ENCODE peak calls at places on chromosomes 5 and 9, in four cellular contexts. E is HCT116, J is H1, Z is HepG2. W is an unnamed sample.
A peak's percentile ranks its signal among the peaks of the same experiment; 100 is the strongest.

GRCh38 chr5:171405615-171406014 is 13.8 kb upstream of the FGF18 start:
- DNase-seq in E (no peak), J (no peak), Z (no peak), W (no peak)

GRCh38 chr5:141559481-141559880 is 59.3 kb downstream of the DIAPH1 start:
- DNase-seq in E (no peak), J (no peak), Z (no peak), W (no peak)

GRCh38 chr5:150400327-150401075 is 12.2 kb downstream of the CD74 start:
- DNase-seq in E (no peak), J (no peak), Z (no peak), W (no peak)

GRCh38 chr9:33287087-33287490 is 3.2 kb upstream of the NFX1 start:
- DNase-seq in E (peak; percentile 46), J (no peak), Z (peak; percentile 67), W (no peak)

GRCh38 chr9:109477269-109478203 is 20.6 kb downstream of the PTPN3 start:
- DNase-seq in E (peak; percentile 74), J (no peak), Z (peak; percentile 97), W (no peak)

GRCh38 chr5:14273207-14273767 is 130.1 kb downstream of the TRIO start:
- DNase-seq in E (no peak), J (no peak), Z (no peak), W (no peak)

GRCh38 chr5:72596956-72597355 is 89.7 kb upstream of the ZNF366 start:
- DNase-seq in E (no peak), J (no peak), Z (no peak), W (peak; percentile 16)

GRCh38 chr9:80690340-80690939 is 998.9 kb downstream of the TLE1 start:
- DNase-seq in E (no peak), J (no peak), Z (no peak), W (no peak)

GRCh38 chr5:55172937-55173695 is at the start of gene CDC20B:
- DNase-seq in E (no peak), J (no peak), Z (peak; percentile 23), W (peak; percentile 88)

GRCh38 chr5:96265487-96265886 is 167.6 kb downstream of the PCSK1 start:
- DNase-seq in E (no peak), J (no peak), Z (no peak), W (no peak)

GRCh38 chr9:111985315-111985714 is 88.7 kb downstream of the UGCG start:
- DNase-seq in E (no peak), J (no peak), Z (no peak), W (no peak)

GRCh38 chr5:126099077-126099476 is 324.1 kb upstream of the GRAMD2B start:
- DNase-seq in E (no peak), J (no peak), Z (no peak), W (no peak)

GRCh38 chr5:57841671-57842375 is 359.2 kb upstream of the ACTBL2 start:
- DNase-seq in E (peak; percentile 65), J (peak; percentile 60), Z (no peak), W (no peak)

GRCh38 chr5:9168791-9169611 is 376.9 kb downstream of the SEMA5A start:
- DNase-seq in E (no peak), J (no peak), Z (no peak), W (no peak)

GRCh38 chr9:14814229-14814628 is 91.7 kb upstream of the CER1 start:
- DNase-seq in E (no peak), J (no peak), Z (no peak), W (no peak)

GRCh38 chr5:98193921-98194760 is 579.3 kb upstream of the RGMB start:
- DNase-seq in E (no peak), J (no peak), Z (no peak), W (no peak)

GRCh38 chr9:78470741-78471140 is 173.8 kb downstream of the PSAT1 start:
- DNase-seq in E (no peak), J (no peak), Z (no peak), W (no peak)

GRCh38 chr5:168420461-168420860 is 65.8 kb upstream of the RARS1 start:
- DNase-seq in E (no peak), J (no peak), Z (no peak), W (no peak)

GRCh38 chr5:137667341-137667740 is 68.5 kb downstream of the KLHL3 start:
- DNase-seq in E (no peak), J (no peak), Z (no peak), W (no peak)

GRCh38 chr9:33464045-33464636 is 9.6 kb downstream of the NOL6 start:
- DNase-seq in E (no peak), J (no peak), Z (no peak), W (no peak)

GRCh38 chr5:121913397-121913796 is 48.4 kb upstream of the SRFBP1 start:
- DNase-seq in E (no peak), J (no peak), Z (no peak), W (no peak)

GRCh38 chr5:152113401-152113800 is 188.8 kb upstream of the GLRA1 start:
- DNase-seq in E (peak; percentile 21), J (no peak), Z (no peak), W (no peak)

GRCh38 chr9:98538626-98539031 is 170.1 kb downstream of the GABBR2 start:
- DNase-seq in E (no peak), J (no peak), Z (no peak), W (no peak)

GRCh38 chr9:127904888-127905728 is 5.7 kb upstream of the ST6GALNAC6 start:
- DNase-seq in E (no peak), J (no peak), Z (no peak), W (no peak)

GRCh38 chr5:53411388-53411787 is 69.0 kb upstream of the FST start:
- DNase-seq in E (no peak), J (no peak), Z (no peak), W (no peak)

GRCh38 chr5:133461796-133462516 is 150.4 kb downstream of the FSTL4 start:
- DNase-seq in E (no peak), J (no peak), Z (no peak), W (no peak)

GRCh38 chr9:111094433-111095421 is 56.5 kb upstream of the LPAR1 start:
- DNase-seq in E (no peak), J (no peak), Z (no peak), W (no peak)

GRCh38 chr5:56814963-56815656 is at the start of gene MAP3K1:
- DNase-seq in E (no peak), J (no peak), Z (peak; percentile 82), W (peak; percentile 91)

GRCh38 chr9:98808411-98808815 is 943 bp downstream of the GALNT12 start:
- DNase-seq in E (no peak), J (no peak), Z (no peak), W (peak; percentile 75)

GRCh38 chr5:17019324-17019723 is 83.2 kb upstream of the MYO10 start:
- DNase-seq in E (no peak), J (no peak), Z (no peak), W (no peak)
- TF ChIP-seq FOSL1 in E (no peak), J (no peak), Z (no peak), W (no peak)

DNA sequence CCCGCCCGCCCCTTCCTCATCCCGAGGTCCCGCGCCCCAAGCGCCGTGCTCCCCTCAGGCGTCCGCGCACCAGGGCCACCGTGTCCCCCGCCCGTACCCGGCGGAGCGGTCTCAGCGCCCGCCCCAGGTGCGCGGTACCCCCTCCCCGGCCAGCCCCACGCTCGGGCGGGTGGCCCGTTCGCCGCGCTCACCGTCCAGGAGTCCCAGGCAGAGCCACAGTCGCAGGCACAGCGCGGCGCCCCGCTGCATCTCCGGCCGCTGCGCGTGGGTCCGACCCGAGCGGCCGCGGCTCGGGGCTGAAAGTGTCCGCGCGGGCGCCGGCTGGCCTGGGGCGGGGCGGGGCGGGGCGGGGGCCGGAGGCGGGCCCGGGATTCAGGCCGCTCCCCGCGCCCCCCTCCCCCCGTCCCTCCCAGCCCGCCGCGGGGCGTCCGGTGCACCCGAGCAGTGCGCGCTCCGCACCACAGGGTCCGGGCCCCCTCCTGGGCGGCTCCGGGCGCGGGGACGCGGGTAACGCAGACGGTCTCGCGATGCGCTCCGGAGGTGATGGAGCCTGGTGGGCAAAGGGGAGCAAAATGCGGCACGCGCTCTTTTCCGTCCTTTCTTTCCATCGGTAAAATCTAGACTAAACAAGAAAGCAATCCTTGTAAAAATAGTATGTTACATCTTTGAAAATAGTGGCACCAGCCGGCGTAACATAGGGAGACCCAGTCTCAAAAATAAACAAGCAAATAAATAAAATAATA is at the start of gene FLT4:
- DNase-seq in E (no peak), J (no peak), Z (no peak), W (peak; percentile 83)
- TF ChIP-seq FOSL1 in E (no peak), J (no peak), Z (no peak), W (no peak)

GRCh38 chr5:180115326-180116076 is 43.9 kb upstream of the RNF130 start:
- DNase-seq in E (no peak), J (no peak), Z (no peak), W (no peak)

GRCh38 chr5:180116077-180116375 is 44.5 kb upstream of the RNF130 start:
- DNase-seq in E (no peak), J (no peak), Z (no peak), W (no peak)

GRCh38 chr5:180112101-180112861 is 40.7 kb upstream of the RNF130 start:
- DNase-seq in E (no peak), J (no peak), Z (no peak), W (no peak)

GRCh38 chr5:180113660-180114303 is 42.2 kb upstream of the RNF130 start:
- DNase-seq in E (no peak), J (no peak), Z (no peak), W (no peak)

DNA sequence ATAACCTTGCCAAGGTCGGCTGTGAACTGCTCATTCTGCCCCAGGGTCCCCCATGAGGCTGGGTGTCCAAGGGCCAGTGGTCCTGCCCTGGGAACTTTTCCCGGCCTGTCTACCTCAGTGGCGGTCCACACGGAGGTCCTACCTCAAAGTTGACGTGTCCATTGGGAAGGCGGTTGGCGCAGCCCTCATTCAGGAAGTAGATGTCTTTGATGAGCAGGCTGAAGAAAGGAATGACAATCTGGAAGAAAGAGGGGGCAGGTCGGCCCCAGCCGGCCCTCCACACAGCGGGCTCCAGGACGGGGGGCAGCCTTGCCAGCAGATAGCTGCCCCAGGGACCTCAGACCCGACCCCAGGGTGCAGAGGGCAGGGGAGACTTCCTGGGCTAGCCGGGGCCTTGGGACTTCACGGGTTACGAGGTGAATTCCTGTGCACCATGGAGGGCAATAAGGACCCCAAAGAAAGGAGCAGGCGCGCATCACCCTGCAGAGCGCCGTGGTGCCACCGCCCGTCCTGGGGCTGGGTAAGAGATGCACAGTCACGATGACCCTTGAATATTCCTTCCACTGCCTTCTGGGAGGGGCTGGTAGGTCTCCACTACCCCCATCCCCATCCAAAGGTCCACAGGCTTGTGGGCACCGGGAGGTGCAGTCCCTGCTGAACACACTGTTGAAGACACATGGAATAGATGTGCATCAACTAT is 42.9 kb upstream of the RNF130 start:
- DNase-seq in E (no peak), J (no peak), Z (no peak), W (no peak)
- TF ChIP-seq FOSL1 in E (no peak), J (no peak), Z (no peak), W (no peak)

DNA sequence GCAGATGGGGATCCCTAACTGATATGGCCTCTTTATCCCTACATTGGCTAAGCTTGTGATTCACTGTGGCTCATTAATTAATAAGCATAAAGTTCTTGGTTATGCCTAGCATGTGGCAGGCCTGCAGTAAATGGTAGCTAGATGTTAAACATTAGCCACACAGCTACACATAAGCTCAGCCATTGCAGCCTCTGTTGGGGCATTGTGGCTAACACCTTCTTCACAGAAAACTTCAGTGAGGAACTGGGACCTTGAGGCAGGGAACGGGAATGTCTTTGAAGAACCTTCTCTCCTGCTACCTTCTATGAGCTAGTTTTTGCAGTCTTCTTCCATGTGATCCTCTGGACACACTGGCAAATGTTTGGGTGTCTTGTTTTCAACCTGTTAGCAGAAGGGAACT is 338.2 kb downstream of the NTRK2 start:
- DNase-seq in E (no peak), J (no peak), Z (no peak), W (no peak)
- TF ChIP-seq FOSL1 in E (no peak), J (no peak), Z (no peak), W (no peak)

GRCh38 chr5:147044868-147045267 is 166.3 kb upstream of the PPP2R2B start:
- DNase-seq in E (no peak), J (no peak), Z (no peak), W (no peak)
- TF ChIP-seq FOSL1 in E (no peak), J (no peak), Z (no peak), W (no peak)

GRCh38 chr5:135319928-135320606 is 79.0 kb downstream of the MACROH2A1 start:
- DNase-seq in E (no peak), J (no peak), Z (no peak), W (no peak)
- TF ChIP-seq FOSL1 in E (no peak), J (no peak), Z (no peak), W (no peak)

W was measured in K562.